ENCODE peak calls at places on chromosome 15, in four cellular contexts. D is HepG2, A is SK-N-SH, U is K562. Z is an unnamed sample.

GRCh38 chr15:100156201-100156600 is 185.6 kb downstream of the ADAMTS17 start:
- DNase-seq in D (no peak), A (no peak), U (no peak), Z (no peak)

GRCh38 chr15:58506064-58506490 is 74.3 kb downstream of the LIPC start:
- DNase-seq in A (no peak), D (no peak), U (no peak), Z (no peak)

GRCh38 chr15:88704791-88705768 is 66.3 kb downstream of the ISG20 start:
- DNase-seq in A (peak), U (no peak), D (no peak), Z (no peak)

GRCh38 chr15:39741258-39741657 is 41.4 kb downstream of the FSIP1 start:
- DNase-seq in U (no peak), A (no peak), D (no peak), Z (no peak)

GRCh38 chr15:69498282-69498681 is 45.7 kb downstream of the RPLP1 start:
- DNase-seq in U (no peak), D (no peak), A (no peak), Z (no peak)

GRCh38 chr15:57133127-57133968 is 214.9 kb downstream of the TCF12 start:
- DNase-seq in D (no peak), A (no peak), U (no peak), Z (no peak)

GRCh38 chr15:63528138-63528659 is 23.8 kb downstream of the USP3 start:
- DNase-seq in U (no peak), A (no peak), D (no peak), Z (no peak)

GRCh38 chr15:68578960-68579935 is at the start of gene CORO2B:
- DNase-seq in A (peak), U (no peak), D (no peak), Z (no peak)

GRCh38 chr15:85097706-85098105 is 116.0 kb downstream of the PDE8A start:
- DNase-seq in U (no peak), A (no peak), D (no peak), Z (no peak)

GRCh38 chr15:87827126-87827525 is 429.4 kb downstream of the NTRK3 start:
- DNase-seq in U (no peak), D (no peak), A (no peak), Z (no peak)

GRCh38 chr15:97759363-97759762 is 201.1 kb upstream of the ARRDC4 start:
- DNase-seq in U (no peak), A (no peak), D (no peak), Z (no peak)

GRCh38 chr15:97815841-97816240 is 144.7 kb upstream of the ARRDC4 start:
- DNase-seq in A (no peak), U (no peak), D (no peak), Z (no peak)

GRCh38 chr15:92954578-92954977 is 54.5 kb downstream of the CHD2 start:
- DNase-seq in U (peak), D (peak), A (no peak), Z (peak)

GRCh38 chr15:40594429-40594836 is 384 bp downstream of the KNL1 start:
- DNase-seq in U (peak), A (peak), D (peak), Z (peak)

GRCh38 chr15:62112616-62113593 is 46.1 kb downstream of the C2CD4A start:
- DNase-seq in U (no peak), D (peak), A (no peak), Z (peak)

GRCh38 chr15:68646751-68647150 is 68.0 kb downstream of the CORO2B start:
- DNase-seq in A (peak), D (no peak), U (no peak), Z (no peak)

GRCh38 chr15:100879046-100879445 is 585 bp upstream of the ALDH1A3 start:
- DNase-seq in U (no peak), A (peak), D (no peak), Z (peak)

GRCh38 chr15:53536479-53537120 is 222.9 kb downstream of the WDR72 start:
- DNase-seq in D (peak), U (no peak), A (no peak), Z (no peak)

GRCh38 chr15:91186892-91187644 is 87.0 kb downstream of the SV2B start:
- DNase-seq in A (no peak), D (peak), U (no peak), Z (peak)

GRCh38 chr15:55633731-55634130 is 45.6 kb upstream of the PYGO1 start:
- DNase-seq in D (no peak), A (no peak), U (no peak), Z (no peak)

GRCh38 chr15:88664151-88664778 is 25.4 kb downstream of the ISG20 start:
- DNase-seq in D (no peak), A (no peak), U (no peak), Z (peak)

GRCh38 chr15:43911235-43911661 is 84.4 kb downstream of the WDR76 start:
- DNase-seq in A (no peak), U (no peak), D (no peak), Z (no peak)

GRCh38 chr15:35141743-35142356 is 56.8 kb upstream of the NANOGP8 start:
- DNase-seq in A (no peak), U (no peak), D (peak), Z (no peak)

GRCh38 chr15:74311734-74312444 is 55.6 kb downstream of the CYP11A1 start:
- DNase-seq in U (peak), D (peak), A (peak), Z (no peak)

GRCh38 chr15:28105793-28106192 is 6.7 kb upstream of the OCA2 start:
- DNase-seq in U (no peak), A (no peak), D (no peak), Z (no peak)

GRCh38 chr15:60414016-60414682 is 16.4 kb upstream of the ANXA2 start:
- DNase-seq in A (no peak), U (no peak), D (no peak), Z (peak)

GRCh38 chr15:81023483-81024264 is 23.0 kb downstream of the TLNRD1 start:
- DNase-seq in U (peak), A (no peak), D (no peak), Z (no peak)
- TF ChIP-seq JUND in U (peak), A (no peak), D (no peak), Z (no peak)

GRCh38 chr15:65189102-65189740 is 4.1 kb upstream of the CLPX start:
- DNase-seq in A (peak), U (peak), D (peak), Z (peak)

GRCh38 chr15:65194826-65195541 is 9.8 kb upstream of the CLPX start:
- DNase-seq in U (no peak), D (no peak), A (no peak), Z (no peak)

GRCh38 chr15:65195542-65196026 is 10.4 kb upstream of the CLPX start:
- DNase-seq in U (no peak), A (no peak), D (no peak), Z (no peak)

GRCh38 chr15:65196637-65197336 is 11.6 kb upstream of the CLPX start:
- DNase-seq in U (no peak), D (no peak), A (no peak), Z (no peak)

DNA sequence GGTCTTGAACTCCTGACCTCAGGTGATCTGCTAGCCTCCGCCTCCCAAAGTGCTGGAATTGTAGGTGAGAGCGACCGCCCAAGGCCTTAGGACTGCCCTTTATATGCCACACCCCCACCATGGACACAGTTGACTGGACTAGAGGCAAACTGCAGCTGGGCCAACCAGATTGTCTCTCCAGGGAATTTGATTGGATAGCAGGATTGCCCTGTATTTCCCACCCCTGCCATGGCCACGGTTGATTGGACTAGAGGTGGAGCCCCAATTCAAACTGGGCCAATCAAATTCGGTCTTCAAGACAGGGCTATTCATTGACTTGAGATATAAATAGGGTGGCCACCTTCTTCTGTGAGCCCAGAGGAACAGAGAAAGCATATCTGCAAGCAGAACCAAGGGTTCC is 6.9 kb upstream of the CLPX start:
- DNase-seq in A (no peak), D (peak), U (peak), Z (no peak)
- TF ChIP-seq JUND in A (no peak), D (no peak), U (no peak), Z (no peak)

GRCh38 chr15:38257676-38258075 is 5.0 kb downstream of the SPRED1 start:
- DNase-seq in U (no peak), D (no peak), A (no peak), Z (no peak)
- TF ChIP-seq JUND in U (no peak), D (no peak), A (no peak), Z (no peak)

GRCh38 chr15:41930221-41930866 is 36.5 kb upstream of the SPTBN5 start:
- DNase-seq in A (peak), D (peak), U (no peak), Z (peak)
- TF ChIP-seq JUND in A (peak), D (no peak), U (no peak), Z (no peak)

GRCh38 chr15:90126022-90126421 is 23.8 kb upstream of the IDH2 start:
- DNase-seq in U (no peak), D (peak), A (no peak), Z (peak)
- TF ChIP-seq JUND in U (no peak), D (no peak), A (no peak), Z (no peak)

DNA sequence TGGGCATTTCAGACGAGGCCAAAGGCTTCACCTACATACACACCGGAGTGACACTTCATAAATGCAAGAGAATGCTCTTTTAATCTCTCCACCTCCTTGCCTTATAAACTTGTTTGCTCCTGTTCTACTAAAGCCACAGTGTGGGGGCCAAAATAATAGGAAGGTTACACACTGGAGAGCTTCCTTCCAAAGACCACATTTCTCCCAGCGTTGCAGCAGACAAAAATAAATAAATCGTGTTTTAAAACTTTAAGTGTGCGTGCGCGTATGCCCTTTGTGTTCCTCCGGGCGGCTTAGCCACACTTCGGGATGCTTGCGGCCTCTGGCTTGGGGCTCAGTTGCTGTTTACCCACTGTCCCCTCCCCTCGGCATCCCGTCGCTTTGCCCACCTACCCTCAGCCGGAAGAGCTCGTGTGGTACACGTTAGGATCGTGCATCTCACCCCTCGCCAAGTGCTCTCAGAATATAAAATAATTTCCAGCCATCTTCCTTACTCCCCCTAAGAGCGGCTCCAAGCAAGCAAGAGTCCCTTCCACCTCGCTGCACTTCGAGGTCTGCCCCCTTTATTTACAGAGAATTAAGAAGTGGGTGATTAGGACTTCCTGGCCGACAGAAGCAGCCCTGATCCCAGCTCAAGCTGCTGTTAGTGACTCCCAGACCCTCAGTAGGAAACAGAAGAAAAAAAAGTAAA is 3.3 kb downstream of the MEIS2 start:
- DNase-seq in A (peak), U (peak), D (no peak), Z (no peak)
- TF ChIP-seq JUND in A (no peak), U (no peak), D (no peak), Z (no peak)

Z was measured in T47D.